ENCODE peak calls at places on chromosomes 6 and 20, in eight cellular contexts. V is activated naive CD8-positive, alpha-beta T cell treated with anti-CD3 and anti-CD28 coated beads, Interleukin-2, amount 50 U/mL, for 24 hours; H is CD4-positive, CD25-positive, alpha-beta regulatory T cell; M is A172; Z is transverse colon; C is right lobe of liver; B is NCI-H146; I is DMS153. G is an unnamed sample.

GRCh38 chr20:4811661-4812181 is 90.0 kb downstream of the PRND start:
- DNase-seq in I (no peak), Z (peak; percentile 68), H (peak; percentile 90), B (no peak), V (peak; percentile 47), M (no peak), C (peak; percentile 63), G (peak; percentile 62)

GRCh38 chr6:111843347-111844147 is 29.7 kb downstream of the FYN start:
- DNase-seq in H (peak; percentile 87), I (no peak), V (peak; percentile 58), C (no peak), Z (peak; percentile 35), B (no peak), M (no peak), G (no peak)

GRCh38 chr6:35283361-35283760 is 14.3 kb upstream of the DEF6 start:
- DNase-seq in M (no peak), C (no peak), B (no peak), V (no peak), I (no peak), Z (no peak), H (no peak), G (no peak)

GRCh38 chr6:33634203-33634727 is 13.1 kb downstream of the ITPR3 start:
- DNase-seq in Z (no peak), C (no peak), I (no peak), V (no peak), B (peak; percentile 67), M (no peak), H (no peak), G (no peak)

GRCh38 chr20:25282034-25282781 is 34.3 kb downstream of the PYGB start:
- DNase-seq in V (no peak), H (no peak), I (no peak), M (no peak), B (no peak), Z (no peak), C (peak; percentile 24), G (no peak)

GRCh38 chr6:163985710-163986109 is 571.2 kb downstream of the QKI start:
- DNase-seq in I (no peak), M (peak; percentile 77), Z (no peak), B (peak; percentile 93), H (no peak), C (peak; percentile 27), V (no peak), G (no peak)

GRCh38 chr6:157241411-157241979 is 81.8 kb downstream of the TMEM242 start:
- DNase-seq in V (no peak), M (peak; percentile 29), H (no peak), Z (peak; percentile 39), C (no peak), B (no peak), I (no peak), G (no peak)

GRCh38 chr6:158758464-158758863 is 60.7 kb downstream of the EZR start:
- DNase-seq in I (peak; percentile 83), H (no peak), M (no peak), C (no peak), Z (no peak), V (no peak), B (peak; percentile 97), G (no peak)

GRCh38 chr6:90764001-90764400 is 177.1 kb upstream of the MAP3K7 start:
- DNase-seq in V (no peak), Z (no peak), I (no peak), H (no peak), C (no peak), B (no peak), M (no peak), G (no peak)

GRCh38 chr6:5435449-5435848 is 174.1 kb downstream of the FARS2 start:
- DNase-seq in B (no peak), C (no peak), V (no peak), H (no peak), I (no peak), M (peak; percentile 62), Z (no peak), G (no peak)

GRCh38 chr20:56429496-56429895 is 17.4 kb downstream of the CASS4 start:
- DNase-seq in C (no peak), H (no peak), Z (no peak), M (peak; percentile 36), V (peak; percentile 57), I (no peak), B (no peak), G (peak; percentile 23)

GRCh38 chr6:41427642-41428401 is 92.4 kb downstream of the NCR2 start:
- DNase-seq in C (peak; percentile 57), M (no peak), V (peak; percentile 31), Z (peak; percentile 63), H (no peak), B (peak; percentile 89), I (peak; percentile 34), G (peak; percentile 49)

GRCh38 chr6:151300267-151300930 is 60.6 kb downstream of the AKAP12 start:
- DNase-seq in B (no peak), V (no peak), I (no peak), Z (no peak), H (no peak), C (no peak), M (no peak), G (no peak)

GRCh38 chr6:165718486-165718885 is 55.4 kb upstream of the PDE10A start:
- DNase-seq in H (no peak), M (peak; percentile 47), C (no peak), I (no peak), Z (no peak), V (no peak), B (no peak), G (no peak)

GRCh38 chr20:25223179-25223661 is 24.7 kb upstream of the PYGB start:
- DNase-seq in H (peak; percentile 17), I (no peak), M (peak; percentile 99), C (no peak), V (peak; percentile 64), Z (peak; percentile 71), B (no peak), G (no peak)

GRCh38 chr20:25486377-25486776 is 78.9 kb downstream of the GINS1 start:
- DNase-seq in H (no peak), B (no peak), M (no peak), I (no peak), C (no peak), V (peak; percentile 3), Z (no peak), G (no peak)

GRCh38 chr20:50651676-50652075 is 39.7 kb downstream of the RIPOR3 start:
- DNase-seq in C (no peak), H (no peak), B (no peak), I (no peak), Z (no peak), V (no peak), M (no peak), G (no peak)

GRCh38 chr20:43904778-43905177 is 9.9 kb upstream of the TOX2 start:
- DNase-seq in B (no peak), C (no peak), V (no peak), Z (no peak), H (no peak), M (no peak), I (no peak), G (no peak)

GRCh38 chr20:50276119-50277063 is 85.8 kb downstream of the CEBPB start:
- DNase-seq in M (no peak), V (no peak), C (no peak), B (no peak), H (no peak), I (no peak), Z (no peak), G (no peak)

GRCh38 chr6:152503541-152503940 is 133.6 kb downstream of the SYNE1 start:
- DNase-seq in V (no peak), I (no peak), M (no peak), B (no peak), H (no peak), Z (no peak), C (no peak), G (no peak)

GRCh38 chr20:59597240-59597639 is 7.1 kb upstream of the PHACTR3 start:
- DNase-seq in M (no peak), H (no peak), V (no peak), I (no peak), B (no peak), C (no peak), Z (no peak), G (no peak)

GRCh38 chr6:33894438-33894837 is 90.6 kb upstream of the MLN start:
- DNase-seq in C (no peak), I (no peak), M (peak; percentile 45), V (no peak), B (no peak), H (no peak), Z (no peak), G (no peak)

GRCh38 chr6:32189082-32189741 is 790 bp downstream of the PBX2 start:
- DNase-seq in B (no peak), V (no peak), H (no peak), Z (no peak), C (no peak), M (no peak), I (no peak), G (no peak)

GRCh38 chr20:63978319-63979220 is 872 bp downstream of the SAMD10 start:
- DNase-seq in Z (peak; percentile 90), V (peak; percentile 82), B (peak; percentile 84), I (peak; percentile 38), C (peak; percentile 92), M (peak; percentile 39), H (peak; percentile 73), G (peak; percentile 69)

GRCh38 chr6:23106951-23107350 is 537.6 kb downstream of the HDGFL1 start:
- DNase-seq in M (peak; percentile 17), B (no peak), I (no peak), C (no peak), Z (no peak), H (no peak), V (no peak), G (no peak)

GRCh38 chr6:151160869-151161268 is 78.9 kb upstream of the AKAP12 start:
- DNase-seq in C (no peak), B (peak; percentile 91), H (no peak), M (no peak), I (peak; percentile 53), V (no peak), Z (no peak), G (no peak)

GRCh38 chr6:75157336-75157735 is 48.5 kb downstream of the COL12A1 start:
- DNase-seq in C (no peak), I (no peak), B (no peak), V (no peak), M (no peak), H (no peak), Z (no peak), G (no peak)

GRCh38 chr20:1566701-1567100 is 9.2 kb upstream of the SIRPD start:
- DNase-seq in B (no peak), H (no peak), M (peak; percentile 14), V (no peak), Z (no peak), C (no peak), I (no peak), G (no peak)

GRCh38 chr6:24504642-24505586 is 10.1 kb downstream of the ALDH5A1 start:
- DNase-seq in M (no peak), C (peak; percentile 88), B (no peak), V (no peak), H (no peak), Z (peak; percentile 60), I (no peak), G (no peak)

GRCh38 chr6:76861403-76861802 is 601.9 kb downstream of the HTR1B start:
- DNase-seq in M (peak; percentile 26), Z (no peak), V (no peak), I (no peak), C (no peak), B (peak; percentile 19), H (no peak), G (no peak)